ENCODE peak calls at places on chromosomes 4 and X, in eight cellular contexts. U is endothelial cell, K is stomach, L is hepatic stellate cell, D is dorsolateral prefrontal cortex, N is hepatocyte, F is OCI-LY7, V is heart right ventricle. X is an unnamed sample.

GRCh38 chr4:74934822-74935326 is 2.0 kb downstream of the PARM1 start:
- DNase-seq in K (no peak), V (no peak), L (no peak), F (no peak), U (no peak), N (no peak), D (no peak), X (no peak)

GRCh38 chr4:80361329-80361900 is 25.9 kb downstream of the CFAP299 start:
- DNase-seq in F (peak; percentile 76), V (no peak), U (no peak), L (peak; percentile 15), N (peak; percentile 9), D (no peak), K (no peak), X (no peak)

GRCh38 chr4:1775731-1776500 is 17.2 kb upstream of the FGFR3 start:
- DNase-seq in U (no peak), D (peak; percentile 67), K (no peak), N (no peak), F (peak; percentile 30), V (no peak), L (peak; percentile 61), X (no peak)

GRCh38 chr4:41692717-41693345 is 55.7 kb downstream of the PHOX2B start:
- DNase-seq in F (peak; percentile 48), L (peak; percentile 12), D (peak; percentile 48), N (peak; percentile 77), K (peak; percentile 56), V (peak; percentile 13), U (peak; percentile 54), X (no peak)

GRCh38 chrX:140050906-140051305 is 85.6 kb upstream of the CXorf66 start:
- DNase-seq in L (no peak), D (no peak), K (no peak), N (no peak), U (no peak), F (no peak), V (no peak), X (no peak)

GRCh38 chr4:44016582-44017421 is 431.8 kb downstream of the KCTD8 start:
- DNase-seq in U (no peak), N (no peak), F (no peak), L (no peak), V (no peak), K (no peak), D (no peak), X (no peak)

GRCh38 chr4:185039508-185040273 is 21.4 kb downstream of the HELT start:
- DNase-seq in F (peak; percentile 80), N (peak; percentile 72), K (peak; percentile 67), D (no peak), V (peak; percentile 59), L (peak; percentile 53), U (peak; percentile 57), X (no peak)

GRCh38 chrX:12997898-12998687 is 23.2 kb downstream of the TMSB4X start:
- DNase-seq in L (no peak), K (peak; percentile 68), F (no peak), V (no peak), U (no peak), N (no peak), D (peak; percentile 63), X (no peak)

GRCh38 chr4:141643557-141643956 is 7.2 kb downstream of the IL15 start:
- DNase-seq in L (peak; percentile 32), N (no peak), F (no peak), U (no peak), V (no peak), D (no peak), K (no peak), X (no peak)

GRCh38 chr4:109798866-109799265 is 2.9 kb downstream of the CFI start:
- DNase-seq in L (no peak), F (no peak), D (no peak), U (no peak), N (no peak), V (no peak), K (no peak), X (no peak)

GRCh38 chrX:9340619-9341304 is 124.1 kb upstream of the TBL1X start:
- DNase-seq in K (peak; percentile 27), F (peak; percentile 26), D (no peak), N (peak; percentile 21), V (peak; percentile 32), L (no peak), U (no peak), X (no peak)

GRCh38 chr4:94642561-94642866 is 115.2 kb upstream of the BMPR1B start:
- DNase-seq in F (no peak), L (no peak), U (no peak), K (no peak), D (no peak), V (no peak), N (no peak), X (no peak)

GRCh38 chr4:94564252-94564651 is 112.5 kb downstream of the PDLIM5 start:
- DNase-seq in L (no peak), V (no peak), U (no peak), D (no peak), N (peak; percentile 43), K (no peak), F (no peak), X (no peak)

GRCh38 chrX:7252013-7252610 is 104.2 kb upstream of the PUDP start:
- DNase-seq in K (peak; percentile 91), L (no peak), D (no peak), V (no peak), N (no peak), U (no peak), F (no peak), X (no peak)

GRCh38 chr4:173398251-173398650 is 665 bp downstream of the SCRG1 start:
- DNase-seq in N (no peak), F (no peak), D (no peak), U (no peak), K (no peak), L (no peak), V (no peak), X (no peak)

GRCh38 chr4:23401572-23401971 is 488.3 kb downstream of the PPARGC1A start:
- DNase-seq in D (no peak), F (no peak), U (no peak), N (no peak), K (no peak), L (no peak), V (no peak), X (no peak)